ENCODE peak calls at places on chromosomes 5 and 9, in ten cellular contexts. V is DMS153; L is stimulated activated CD4-positive, alpha-beta T cell treated with anti-CD3 and anti-CD28 coated beads, Interleukin-2, amount 100 ng/mL, for 48 hours; K is activated CD4-positive, alpha-beta T cell treated with anti-CD3 and anti-CD28 coated beads, Interleukin-2, amount 50 U/mL, for 1 hour; W is ELR; N is foreskin fibroblast; P is kidney tubule cell; T is endodermal cell; S is brain microvascular endothelial cell; J is AG10803. M is an unnamed sample.

GRCh38 chr5:159971931-159972461 is 36.9 kb upstream of the TTC1 start:
- DNase-seq in V (no peak), L (no peak), K (no peak), W (no peak), N (no peak), P (peak; percentile 50), T (peak; percentile 78), S (no peak), J (no peak), M (no peak)

GRCh38 chr9:32886021-32886420 is 102.7 kb downstream of the TMEM215 start:
- DNase-seq in V (peak; percentile 14), L (no peak), K (no peak), W (no peak), N (peak; percentile 9), P (no peak), T (no peak), S (peak; percentile 1), J (no peak), M (no peak)

GRCh38 chr9:97510797-97511761 is 9.6 kb downstream of the TMOD1 start:
- DNase-seq in V (no peak), L (no peak), K (no peak), W (peak; percentile 79), N (no peak), P (peak; percentile 93), T (peak; percentile 13), S (peak; percentile 76), J (peak; percentile 28), M (peak; percentile 66)

GRCh38 chr5:27015758-27016157 is 22.6 kb downstream of the CDH9 start:
- DNase-seq in V (peak; percentile 64), L (no peak), K (no peak), W (no peak), N (no peak), P (no peak), T (no peak), S (no peak), J (no peak), M (no peak)

GRCh38 chr5:74433255-74434123 is 207.0 kb downstream of the ENC1 start:
- DNase-seq in V (no peak), L (no peak), K (no peak), W (peak; percentile 42), N (no peak), P (peak; percentile 69), T (peak; percentile 54), S (peak; percentile 18), J (peak; percentile 25), M (peak; percentile 60)

GRCh38 chr9:136365775-136366223 is 2.3 kb upstream of the DNLZ start:
- DNase-seq in V (no peak), L (no peak), K (no peak), W (no peak), N (no peak), P (no peak), T (no peak), S (no peak), J (no peak), M (no peak)

GRCh38 chr5:150851039-150851438 is 4.7 kb downstream of the IRGM start:
- DNase-seq in V (no peak), L (no peak), K (no peak), W (no peak), N (no peak), P (no peak), T (no peak), S (no peak), J (no peak), M (no peak)

GRCh38 chr5:155264809-155265208 is 251.3 kb downstream of the KIF4B start:
- DNase-seq in V (no peak), L (no peak), K (no peak), W (no peak), N (no peak), P (no peak), T (peak; percentile 33), S (no peak), J (no peak), M (no peak)

GRCh38 chr5:173802670-173803165 is 85.4 kb upstream of the CPEB4 start:
- DNase-seq in V (no peak), L (no peak), K (no peak), W (peak; percentile 28), N (peak; percentile 47), P (peak; percentile 40), T (no peak), S (no peak), J (peak; percentile 61), M (peak; percentile 39)

GRCh38 chr5:79430196-79430595 is 83.7 kb downstream of the HOMER1 start:
- DNase-seq in V (no peak), L (no peak), K (no peak), W (no peak), N (no peak), P (no peak), T (no peak), S (no peak), J (no peak), M (no peak)

GRCh38 chr9:97518909-97519307 is 17.4 kb downstream of the TMOD1 start:
- DNase-seq in V (peak; percentile 81), L (no peak), K (no peak), W (peak; percentile 88), N (peak; percentile 76), P (peak; percentile 88), T (no peak), S (no peak), J (peak; percentile 76), M (peak; percentile 91)

GRCh38 chr9:6302417-6302816 is 25.8 kb upstream of the TPD52L3 start:
- DNase-seq in V (no peak), L (no peak), K (no peak), W (peak; percentile 14), N (no peak), P (peak; percentile 70), T (no peak), S (peak; percentile 7), J (no peak), M (peak; percentile 2)